ENCODE peak calls at places on chromosomes 2 and 18, in six cellular contexts. L, R, Q, O, G and T are unnamed samples.

GRCh38 chr2:241860184-241861078 is 1.7 kb upstream of the PDCD1 start:
- DNase-seq in L (no peak), R (no peak), Q (no peak), O (no peak), G (peak; percentile 57), T (no peak)

GRCh38 chr2:45237128-45237527 is 227.9 kb upstream of the SIX2 start:
- DNase-seq in L (no peak), R (no peak), Q (no peak), O (no peak), G (no peak), T (no peak)

GRCh38 chr18:55779711-55780590 is 192.0 kb upstream of the TCF4 start:
- DNase-seq in L (no peak), R (no peak), Q (no peak), O (no peak), G (peak; percentile 72), T (no peak)

GRCh38 chr18:52636536-52636935 is 296.5 kb downstream of the DCC start:
- DNase-seq in L (no peak), R (no peak), Q (no peak), O (no peak), G (no peak), T (no peak)

GRCh38 chr2:95333888-95334338 is 36.8 kb downstream of the KCNIP3 start:
- DNase-seq in L (peak; percentile 96), R (peak; percentile 97), Q (no peak), O (no peak), G (peak; percentile 53), T (no peak)

GRCh38 chr2:65482971-65483370 is 50.6 kb upstream of the SPRED2 start:
- DNase-seq in L (no peak), R (no peak), Q (no peak), O (no peak), G (no peak), T (no peak)

GRCh38 chr2:120826716-120827410 is 91.2 kb downstream of the GLI2 start:
- DNase-seq in L (no peak), R (no peak), Q (no peak), O (no peak), G (peak; percentile 38), T (no peak)

GRCh38 chr2:152370783-152371182 is 35.8 kb downstream of the FMNL2 start:
- DNase-seq in L (no peak), R (no peak), Q (no peak), O (no peak), G (no peak), T (no peak)

GRCh38 chr2:209685963-209686362 is 85.7 kb upstream of the UNC80 start:
- DNase-seq in L (no peak), R (no peak), Q (no peak), O (no peak), G (no peak), T (no peak)

GRCh38 chr2:66872056-66872821 is 437.3 kb downstream of the MEIS1 start:
- DNase-seq in L (peak; percentile 51), R (no peak), Q (no peak), O (no peak), G (no peak), T (no peak)

GRCh38 chr2:10552871-10553245 is 104.7 kb upstream of the ODC1 start:
- DNase-seq in L (no peak), R (no peak), Q (no peak), O (no peak), G (no peak), T (no peak)

GRCh38 chr2:225400546-225400945 is 1.0 kb downstream of the NYAP2 start:
- DNase-seq in L (no peak), R (no peak), Q (no peak), O (no peak), G (no peak), T (no peak)

GRCh38 chr2:82491591-82491990 is 1967.5 kb downstream of the SUCLG1 start:
- DNase-seq in L (no peak), R (no peak), Q (no peak), O (no peak), G (no peak), T (no peak)

GRCh38 chr2:113111823-113112287 is 15.5 kb upstream of the IL1RN start:
- DNase-seq in L (no peak), R (no peak), Q (no peak), O (no peak), G (no peak), T (no peak)

GRCh38 chr2:213251618-213252017 is 32.6 kb upstream of the SPAG16 start:
- DNase-seq in L (peak; percentile 39), R (peak; percentile 19), Q (no peak), O (no peak), G (no peak), T (no peak)

GRCh38 chr18:23499571-23499889 is 3.8 kb upstream of the RMC1 start:
- DNase-seq in L (no peak), R (no peak), Q (no peak), O (no peak), G (no peak), T (no peak)

GRCh38 chr2:225042800-225043167 is 516 bp upstream of the DOCK10 start:
- DNase-seq in L (no peak), R (no peak), Q (no peak), O (no peak), G (no peak), T (no peak)

GRCh38 chr18:46343940-46344372 is 239.8 kb downstream of the HAUS1 start:
- DNase-seq in L (no peak), R (no peak), Q (peak; percentile 12), O (peak; percentile 24), G (peak; percentile 59), T (no peak)

GRCh38 chr2:58155160-58155778 is 85.9 kb downstream of the FANCL start:
- DNase-seq in L (no peak), R (no peak), Q (no peak), O (no peak), G (no peak), T (no peak)

GRCh38 chr2:35501076-35501475 is 854.5 kb upstream of the CRIM1 start:
- DNase-seq in L (no peak), R (no peak), Q (no peak), O (no peak), G (no peak), T (no peak)
- TF ChIP-seq CTCF in L (no peak), R (no peak), Q (no peak), O (no peak), G (no peak), T (no peak)

GRCh38 chr2:133142087-133142486 is 426.2 kb downstream of the NCKAP5 start:
- DNase-seq in L (no peak), R (no peak), Q (no peak), O (no peak), G (no peak), T (no peak)

GRCh38 chr2:133143649-133144048 is 424.6 kb downstream of the NCKAP5 start:
- DNase-seq in L (no peak), R (no peak), Q (no peak), O (no peak), G (no peak), T (no peak)

GRCh38 chr2:133152801-133153200 is 415.5 kb downstream of the NCKAP5 start:
- DNase-seq in L (no peak), R (no peak), Q (no peak), O (no peak), G (no peak), T (no peak)

GRCh38 chr2:133148187-133148586 is 420.1 kb downstream of the NCKAP5 start:
- DNase-seq in L (no peak), R (no peak), Q (no peak), O (no peak), G (no peak), T (no peak)

DNA sequence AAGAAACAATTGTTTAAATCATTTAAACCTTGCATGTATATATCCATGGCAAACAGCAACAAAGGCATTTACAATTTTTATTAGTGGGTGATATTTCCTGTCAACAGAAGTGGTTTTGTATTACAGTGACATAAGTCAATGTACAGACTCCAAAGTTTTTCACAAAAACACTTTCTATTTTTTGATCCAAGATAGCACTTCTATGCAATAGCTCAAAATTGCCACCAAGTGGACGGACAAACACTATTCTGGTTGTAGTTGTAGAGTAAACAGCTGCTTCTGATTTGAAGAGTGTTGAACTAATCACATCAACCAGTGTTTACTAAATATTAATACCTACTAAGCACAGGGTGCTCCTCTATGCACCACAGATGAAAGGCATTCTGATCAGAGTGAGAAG is 421.4 kb downstream of the NCKAP5 start:
- DNase-seq in L (no peak), R (no peak), Q (no peak), O (no peak), G (no peak), T (no peak)
- TF ChIP-seq CTCF in L (no peak), R (no peak), Q (no peak), O (no peak), G (no peak), T (no peak)

GRCh38 chr2:100886054-100886453 is 66.1 kb downstream of the NPAS2 start:
- DNase-seq in L (no peak), R (no peak), Q (no peak), O (no peak), G (no peak), T (no peak)

GRCh38 chr2:100887039-100887578 is 67.2 kb downstream of the NPAS2 start:
- DNase-seq in L (no peak), R (no peak), Q (no peak), O (no peak), G (no peak), T (no peak)

GRCh38 chr2:100882645-100883613 is 63.0 kb downstream of the NPAS2 start:
- DNase-seq in L (peak; percentile 33), R (no peak), Q (no peak), O (peak; percentile 42), G (no peak), T (no peak)

GRCh38 chr2:100881629-100882028 is 61.7 kb downstream of the NPAS2 start:
- DNase-seq in L (no peak), R (no peak), Q (no peak), O (no peak), G (no peak), T (no peak)

DNA sequence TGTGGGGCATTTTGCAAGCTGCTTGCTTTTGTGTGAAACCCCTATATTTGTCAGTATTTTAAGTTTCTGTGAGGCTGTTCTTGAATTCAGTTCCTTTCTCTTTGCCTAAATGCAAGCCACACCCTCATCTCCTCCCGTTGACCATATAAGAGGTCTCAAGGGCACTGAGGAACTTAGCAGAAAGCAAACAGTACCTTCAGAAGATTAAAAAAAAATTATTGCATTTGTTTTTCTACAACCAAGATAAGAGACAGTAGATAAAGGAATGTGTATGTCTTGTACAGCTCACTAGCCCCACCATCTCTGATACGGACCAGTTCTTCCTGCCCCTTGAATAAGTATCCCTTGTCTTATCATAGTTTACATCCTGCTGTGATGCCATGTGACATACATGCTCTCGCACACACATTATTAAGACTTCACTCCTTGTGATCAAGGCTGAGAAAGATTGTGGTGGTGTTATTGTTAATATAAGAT is 64.2 kb downstream of the NPAS2 start:
- DNase-seq in L (no peak), R (no peak), Q (no peak), O (no peak), G (no peak), T (no peak)
- TF ChIP-seq CTCF in L (no peak), R (no peak), Q (no peak), O (no peak), G (no peak), T (no peak)

DNA sequence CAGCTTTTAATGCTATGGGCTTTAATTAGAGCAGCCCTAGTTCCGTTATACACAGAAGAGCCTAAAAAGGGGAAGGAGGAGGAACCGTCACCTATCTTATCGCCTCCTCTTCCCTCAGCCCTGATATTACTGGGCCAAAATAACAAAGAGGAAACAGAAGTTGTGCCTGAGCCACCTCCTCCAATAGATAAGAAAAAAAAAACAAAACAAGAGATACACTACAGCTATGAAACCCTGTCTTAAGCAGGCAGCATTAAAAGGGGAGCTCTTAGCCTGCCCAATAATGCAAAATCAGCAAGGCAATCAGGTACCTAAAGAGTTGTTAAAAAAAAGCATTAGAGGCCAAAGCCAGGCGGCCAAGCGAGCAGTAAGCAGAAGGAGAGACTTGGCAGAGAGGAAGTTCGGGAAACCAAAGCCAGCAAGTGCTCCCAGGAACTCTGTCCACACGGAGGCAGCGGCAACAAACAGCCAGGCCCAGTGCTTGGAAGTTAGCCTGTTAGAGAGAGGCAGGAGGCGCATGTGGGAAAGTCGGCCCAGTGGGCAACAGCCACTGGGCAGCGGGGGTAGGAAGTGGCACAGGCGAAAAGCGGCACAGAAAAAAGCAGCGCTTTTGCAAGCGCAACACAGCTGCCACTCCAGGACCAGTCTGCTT is 41.8 kb upstream of the PDK1 start:
- DNase-seq in L (no peak), R (no peak), Q (no peak), O (no peak), G (no peak), T (no peak)
- TF ChIP-seq CTCF in L (no peak), R (no peak), Q (no peak), O (no peak), G (no peak), T (no peak)